ENCODE peak calls at places on chromosomes 6 and 20, in four cellular contexts. M is H9; A is effector CD4-positive, alpha-beta T cell; G is activated T-helper 1 cell treated with anti-CD3 and anti-CD28 coated beads, Interleukin-12 subunit alpha, Interleukin-12 subunit beta, Interleukin-2, Interleukin-4 antibody, amounts not matched to agents 30 ng/mL and 10 ng/mL and 1 ng/mL, durations not matched to agents 14 hours and 24 hours and 36 hours. E is an unnamed sample.

GRCh38 chr6:140079328-140079727 is 704.9 kb upstream of the CITED2 start:
- DNase-seq in M (no peak), A (no peak), G (no peak), E (no peak)

GRCh38 chr6:125201961-125202729 is 48.6 kb downstream of the TPD52L1 start:
- DNase-seq in G (no peak), M (no peak), A (no peak), E (no peak)

GRCh38 chr6:42436825-42437224 is 14.9 kb downstream of the TRERF1 start:
- DNase-seq in A (no peak), M (no peak), G (no peak), E (no peak)

GRCh38 chr6:36660771-36661471 is 17.6 kb upstream of the CDKN1A start:
- DNase-seq in A (no peak), M (peak; percentile 88), G (no peak), E (peak; percentile 84)

GRCh38 chr20:4169360-4170214 is 154.2 kb upstream of the RNF24 start:
- DNase-seq in G (no peak), M (no peak), A (no peak), E (no peak)

GRCh38 chr6:83853178-83853967 is at the start of gene RIPPLY2:
- DNase-seq in A (no peak), M (peak; percentile 65), G (no peak), E (peak; percentile 71)

GRCh38 chr20:56827763-56828162 is 198.7 kb downstream of the TFAP2C start:
- DNase-seq in G (no peak), A (no peak), M (no peak), E (no peak)

GRCh38 chr20:12728782-12729181 is 280.0 kb upstream of the SPTLC3 start:
- DNase-seq in G (no peak), A (no peak), M (no peak), E (no peak)

GRCh38 chr20:9235518-9235917 is 166.6 kb downstream of the PLCB4 start:
- DNase-seq in A (no peak), G (no peak), M (no peak), E (no peak)

GRCh38 chr6:32604434-32604877 is 14.8 kb upstream of the HLA-DRB1 start:
- DNase-seq in M (no peak), G (no peak), A (no peak), E (no peak)

GRCh38 chr6:110226261-110226660 is 46.0 kb downstream of the CDC40 start:
- DNase-seq in A (no peak), G (no peak), M (no peak), E (no peak)

GRCh38 chr6:30730611-30731435 is 10.7 kb downstream of the TUBB start:
- DNase-seq in A (peak; percentile 77), M (peak; percentile 92), G (peak; percentile 79), E (peak; percentile 88)

GRCh38 chr6:28794175-28795002 is 129.4 kb downstream of the TRIM27 start:
- DNase-seq in A (no peak), M (peak; percentile 61), G (no peak), E (no peak)

GRCh38 chr20:64156136-64156885 is 7.9 kb upstream of the MYT1 start:
- DNase-seq in G (no peak), M (no peak), A (no peak), E (no peak)

GRCh38 chr6:31498748-31499147 is 803 bp downstream of the MICB start:
- DNase-seq in A (no peak), G (no peak), M (no peak), E (peak; percentile 49)

GRCh38 chr6:39855356-39855995 is 63.3 kb downstream of the DAAM2 start:
- DNase-seq in G (no peak), A (no peak), M (no peak), E (no peak)

GRCh38 chr6:69937402-69938131 is 71.2 kb downstream of the COL19A1 start:
- DNase-seq in G (no peak), A (no peak), M (no peak), E (no peak)

GRCh38 chr20:37610203-37610798 is 82.6 kb upstream of the BLCAP start:
- DNase-seq in M (no peak), A (no peak), G (no peak), E (no peak)